ENCODE peak calls at places on chromosomes 7 and 10, in seven cellular contexts. One of them, this sample, is unnamed.
A peak's percentile ranks its signal among the peaks of the same experiment; 100 is the strongest.

GRCh38 chr10:117226813-117227451 is 14.0 kb upstream of the SLC18A2 start:
- DNase-seq in non-pigmented ciliary epithelial cell: no peak
- DNase-seq in naive thymus-derived CD4-positive, alpha-beta T cell: no peak
- DNase-seq in mammary epithelial cell: peak; percentile 38
- DNase-seq in Jurkat, Clone E6-1: peak; percentile 65
- DNase-seq in mucosa of descending colon: peak; percentile 39
- DNase-seq in stomach: peak; percentile 42
- DNase-seq in this sample: no peak

GRCh38 chr7:130891254-130892094 is 157.5 kb upstream of the KLF14 start:
- DNase-seq in non-pigmented ciliary epithelial cell: peak; percentile 78
- DNase-seq in naive thymus-derived CD4-positive, alpha-beta T cell: no peak
- DNase-seq in mammary epithelial cell: peak; percentile 92
- DNase-seq in Jurkat, Clone E6-1: no peak
- DNase-seq in mucosa of descending colon: no peak
- DNase-seq in stomach: peak; percentile 60
- DNase-seq in this sample: no peak

GRCh38 chr10:62454696-62455451 is 80.7 kb downstream of the ZNF365 start:
- DNase-seq in non-pigmented ciliary epithelial cell: no peak
- DNase-seq in naive thymus-derived CD4-positive, alpha-beta T cell: no peak
- DNase-seq in mammary epithelial cell: peak; percentile 60
- DNase-seq in Jurkat, Clone E6-1: no peak
- DNase-seq in mucosa of descending colon: no peak
- DNase-seq in stomach: no peak
- DNase-seq in this sample: peak; percentile 34

GRCh38 chr7:96605045-96605716 is 104.5 kb downstream of the SEM1 start:
- DNase-seq in non-pigmented ciliary epithelial cell: no peak
- DNase-seq in naive thymus-derived CD4-positive, alpha-beta T cell: no peak
- DNase-seq in mammary epithelial cell: no peak
- DNase-seq in Jurkat, Clone E6-1: no peak
- DNase-seq in mucosa of descending colon: no peak
- DNase-seq in stomach: no peak
- DNase-seq in this sample: no peak

GRCh38 chr10:113326160-113327111 is 226.4 kb upstream of the HABP2 start:
- DNase-seq in non-pigmented ciliary epithelial cell: peak; percentile 51
- DNase-seq in naive thymus-derived CD4-positive, alpha-beta T cell: no peak
- DNase-seq in mammary epithelial cell: peak; percentile 71
- DNase-seq in Jurkat, Clone E6-1: no peak
- DNase-seq in mucosa of descending colon: no peak
- DNase-seq in stomach: no peak
- DNase-seq in this sample: peak; percentile 66

GRCh38 chr10:115129752-115130151 is 36.6 kb downstream of the ATRNL1 start:
- DNase-seq in non-pigmented ciliary epithelial cell: peak; percentile 3
- DNase-seq in naive thymus-derived CD4-positive, alpha-beta T cell: peak; percentile 3
- DNase-seq in mammary epithelial cell: peak; percentile 4
- DNase-seq in Jurkat, Clone E6-1: peak; percentile 46
- DNase-seq in mucosa of descending colon: no peak
- DNase-seq in stomach: no peak
- DNase-seq in this sample: no peak

GRCh38 chr10:31739759-31740158 is 188.9 kb downstream of the ARHGAP12 start:
- DNase-seq in non-pigmented ciliary epithelial cell: peak; percentile 43
- DNase-seq in naive thymus-derived CD4-positive, alpha-beta T cell: no peak
- DNase-seq in mammary epithelial cell: no peak
- DNase-seq in Jurkat, Clone E6-1: no peak
- DNase-seq in mucosa of descending colon: no peak
- DNase-seq in stomach: no peak
- DNase-seq in this sample: no peak

GRCh38 chr7:4883352-4884144 is at the start of gene RADIL:
- DNase-seq in non-pigmented ciliary epithelial cell: peak; percentile 19
- DNase-seq in naive thymus-derived CD4-positive, alpha-beta T cell: peak; percentile 86
- DNase-seq in mammary epithelial cell: peak; percentile 70
- DNase-seq in Jurkat, Clone E6-1: peak; percentile 77
- DNase-seq in mucosa of descending colon: peak; percentile 86
- DNase-seq in stomach: peak; percentile 79
- DNase-seq in this sample: peak; percentile 16

GRCh38 chr10:56360967-56361841 is at the start of gene ZWINT:
- DNase-seq in non-pigmented ciliary epithelial cell: peak; percentile 81
- DNase-seq in naive thymus-derived CD4-positive, alpha-beta T cell: peak; percentile 90
- DNase-seq in mammary epithelial cell: peak; percentile 95
- DNase-seq in Jurkat, Clone E6-1: peak; percentile 94
- DNase-seq in mucosa of descending colon: peak; percentile 98
- DNase-seq in stomach: peak; percentile 94
- DNase-seq in this sample: peak; percentile 79

GRCh38 chr7:55081067-55081853 is 62.4 kb downstream of the EGFR start:
- DNase-seq in non-pigmented ciliary epithelial cell: no peak
- DNase-seq in naive thymus-derived CD4-positive, alpha-beta T cell: no peak
- DNase-seq in mammary epithelial cell: no peak
- DNase-seq in Jurkat, Clone E6-1: no peak
- DNase-seq in mucosa of descending colon: no peak
- DNase-seq in stomach: no peak
- DNase-seq in this sample: no peak

GRCh38 chr10:75774780-75775490 is 343.5 kb downstream of the LRMDA start:
- DNase-seq in non-pigmented ciliary epithelial cell: no peak
- DNase-seq in naive thymus-derived CD4-positive, alpha-beta T cell: no peak
- DNase-seq in mammary epithelial cell: no peak
- DNase-seq in Jurkat, Clone E6-1: no peak
- DNase-seq in mucosa of descending colon: no peak
- DNase-seq in stomach: no peak
- DNase-seq in this sample: no peak

GRCh38 chr7:156604311-156604710 is 36.3 kb upstream of the RNF32 start:
- DNase-seq in non-pigmented ciliary epithelial cell: no peak
- DNase-seq in naive thymus-derived CD4-positive, alpha-beta T cell: no peak
- DNase-seq in mammary epithelial cell: peak; percentile 57
- DNase-seq in Jurkat, Clone E6-1: no peak
- DNase-seq in mucosa of descending colon: no peak
- DNase-seq in stomach: no peak
- DNase-seq in this sample: no peak

GRCh38 chr10:71802715-71803488 is 29.6 kb upstream of the VSIR start:
- DNase-seq in non-pigmented ciliary epithelial cell: no peak
- DNase-seq in naive thymus-derived CD4-positive, alpha-beta T cell: no peak
- DNase-seq in mammary epithelial cell: no peak
- DNase-seq in Jurkat, Clone E6-1: no peak
- DNase-seq in mucosa of descending colon: no peak
- DNase-seq in stomach: no peak
- DNase-seq in this sample: no peak

GRCh38 chr10:53006663-53007610 is 234.4 kb upstream of the MBL2 start:
- DNase-seq in non-pigmented ciliary epithelial cell: no peak
- DNase-seq in naive thymus-derived CD4-positive, alpha-beta T cell: no peak
- DNase-seq in mammary epithelial cell: no peak
- DNase-seq in Jurkat, Clone E6-1: no peak
- DNase-seq in mucosa of descending colon: no peak
- DNase-seq in stomach: no peak
- DNase-seq in this sample: no peak

GRCh38 chr10:14391342-14391741 is 60.6 kb upstream of the FRMD4A start:
- DNase-seq in non-pigmented ciliary epithelial cell: no peak
- DNase-seq in naive thymus-derived CD4-positive, alpha-beta T cell: no peak
- DNase-seq in mammary epithelial cell: no peak
- DNase-seq in Jurkat, Clone E6-1: no peak
- DNase-seq in mucosa of descending colon: no peak
- DNase-seq in stomach: no peak
- DNase-seq in this sample: no peak